ENCODE peak calls at places on chromosomes 2 and 18, in nine cellular contexts. F, B, Z, H, M, W, Y, T and V are unnamed samples.

GRCh38 chr2:195533771-195534642 is 123.0 kb upstream of the SLC39A10 start:
- DNase-seq in Y (peak), Z (peak), M (no peak), F (no peak), W (no peak), T (peak), B (peak), H (peak), V (peak)

GRCh38 chr2:129862668-129863067 is 116.8 kb upstream of the RAB6C start:
- DNase-seq in B (no peak), F (no peak), T (no peak), H (no peak), W (no peak), Y (no peak), M (no peak), Z (no peak), V (no peak)

GRCh38 chr2:27006602-27007415 is 26.0 kb upstream of the TMEM214 start:
- DNase-seq in W (peak), H (no peak), B (no peak), Z (no peak), F (no peak), Y (no peak), M (no peak), T (no peak), V (no peak)

GRCh38 chr2:202831241-202831997 is 40.1 kb downstream of the ICA1L start:
- DNase-seq in F (no peak), T (peak), Z (peak), Y (peak), W (peak), H (no peak), B (no peak), M (peak), V (peak)

GRCh38 chr2:181231886-181232644 is 225.1 kb upstream of the ITGA4 start:
- DNase-seq in B (no peak), W (no peak), Z (peak), H (no peak), F (no peak), Y (no peak), M (no peak), T (peak), V (no peak)

GRCh38 chr18:63152791-63153190 is 166.8 kb downstream of the BCL2 start:
- DNase-seq in Z (no peak), B (no peak), H (no peak), Y (no peak), W (no peak), F (no peak), T (no peak), M (no peak), V (no peak)

GRCh38 chr18:48028716-48029115 is 98.3 kb upstream of the SMAD2 start:
- DNase-seq in W (no peak), T (no peak), H (peak), Z (no peak), F (no peak), Y (no peak), M (no peak), B (no peak), V (no peak)

GRCh38 chr2:62340981-62341624 is 145.2 kb downstream of the B3GNT2 start:
- DNase-seq in M (no peak), T (peak), Y (peak), F (no peak), H (no peak), B (no peak), W (no peak), Z (no peak), V (no peak)

GRCh38 chr2:154455871-154456270 is 242.6 kb upstream of the KCNJ3 start:
- DNase-seq in Y (no peak), F (no peak), T (peak), H (no peak), Z (peak), M (peak), B (no peak), W (no peak), V (no peak)

GRCh38 chr2:205494856-205495255 is 187.4 kb upstream of the NRP2 start:
- DNase-seq in T (no peak), Y (no peak), Z (peak), B (no peak), H (no peak), W (no peak), F (no peak), M (no peak), V (no peak)

GRCh38 chr2:236117396-236117795 is 50.8 kb downstream of the GBX2 start:
- DNase-seq in T (no peak), F (no peak), Z (no peak), M (no peak), W (no peak), Y (no peak), B (no peak), H (peak), V (no peak)

GRCh38 chr2:129636692-129637091 is 342.8 kb upstream of the RAB6C start:
- DNase-seq in F (peak), H (no peak), M (no peak), Y (no peak), B (no peak), W (no peak), T (no peak), Z (no peak), V (no peak)

GRCh38 chr2:229342376-229342775 is 71.3 kb upstream of the PID1 start:
- DNase-seq in Y (peak), B (peak), M (no peak), F (no peak), H (peak), Z (peak), W (peak), T (peak), V (no peak)

GRCh38 chr2:204972606-204973336 is 427.5 kb downstream of the PARD3B start:
- DNase-seq in W (no peak), Y (peak), B (no peak), Z (peak), F (no peak), T (no peak), M (no peak), H (no peak), V (no peak)

GRCh38 chr2:72146357-72147302 is 1.0 kb downstream of the CYP26B1 start:
- DNase-seq in F (no peak), Y (peak), T (no peak), B (peak), Z (no peak), W (no peak), H (peak), M (peak), V (no peak)

GRCh38 chr18:24014062-24014985 is at the start of gene TTC39C:
- DNase-seq in M (peak), H (peak), Z (peak), F (no peak), W (peak), T (peak), Y (peak), B (peak), V (no peak)

GRCh38 chr2:39266906-39267434 is 23.2 kb upstream of the CDKL4 start:
- DNase-seq in H (no peak), W (no peak), Y (no peak), Z (peak), T (peak), B (no peak), M (no peak), F (no peak), V (no peak)

GRCh38 chr18:75131455-75132000 is 77.4 kb downstream of the PTGR3 start:
- DNase-seq in H (no peak), T (no peak), Y (peak), F (peak), B (no peak), W (no peak), Z (no peak), M (no peak), V (no peak)

GRCh38 chr2:126895336-126895735 is 3.4 kb upstream of the TEX51 start:
- DNase-seq in F (peak), W (no peak), B (no peak), Y (peak), M (no peak), T (no peak), Z (no peak), H (peak), V (no peak)

GRCh38 chr2:24881623-24882022 is 38.4 kb downstream of the ADCY3 start:
- DNase-seq in M (no peak), Z (no peak), Y (no peak), B (no peak), F (no peak), W (peak), H (no peak), T (no peak), V (no peak)

GRCh38 chr18:59143441-59143840 is 3.8 kb downstream of the SEC11C start:
- DNase-seq in B (no peak), Z (no peak), Y (no peak), W (no peak), F (no peak), T (no peak), M (no peak), H (no peak), V (no peak)

GRCh38 chr2:187989925-187990623 is 301.6 kb upstream of the GULP1 start:
- DNase-seq in F (no peak), T (no peak), Z (no peak), B (no peak), Y (peak), W (no peak), M (no peak), H (no peak), V (peak)

GRCh38 chr2:130380096-130380934 is 24.5 kb downstream of the PTPN18 start:
- DNase-seq in W (peak), F (no peak), H (no peak), M (no peak), B (no peak), Z (no peak), Y (no peak), T (peak), V (peak)

GRCh38 chr2:37379881-37380296 is 35.5 kb downstream of the QPCT start:
- DNase-seq in H (no peak), Y (no peak), W (no peak), Z (no peak), M (peak), F (no peak), T (peak), B (no peak), V (no peak)

GRCh38 chr2:121297217-121297830 is 12.3 kb upstream of the TFCP2L1 start:
- DNase-seq in T (peak), H (no peak), B (no peak), M (peak), W (peak), Y (peak), F (no peak), Z (peak), V (peak)

DNA sequence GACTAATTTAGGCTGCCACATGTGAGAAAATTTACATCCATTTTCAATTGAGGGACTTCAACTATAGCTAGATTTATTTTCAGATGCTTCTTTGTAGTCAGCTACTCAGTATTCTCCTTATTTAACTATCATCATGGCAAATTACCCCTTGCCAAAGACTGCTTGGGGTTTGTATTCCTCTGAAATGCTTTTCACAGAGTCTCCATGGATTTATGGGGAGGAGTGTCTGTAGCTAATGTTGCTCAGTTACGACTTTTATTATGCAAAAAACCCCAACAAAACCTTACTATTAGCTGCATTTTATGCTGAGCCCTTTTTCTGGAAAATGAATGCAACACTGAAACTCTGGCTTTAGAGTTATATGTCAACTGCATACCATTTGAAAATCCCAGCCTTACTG is 78.6 kb downstream of the RFTN2 start:
- DNase-seq in Z (no peak), B (no peak), W (no peak), H (no peak), M (no peak), F (no peak), T (no peak), Y (no peak), V (no peak)
- H3K4me3 ChIP-seq in Z (no peak), B (no peak), W (no peak), H (no peak), M (no peak), F (no peak), T (no peak), Y (no peak), V (no peak)

GRCh38 chr2:191245869-191246531 is 796 bp downstream of the MYO1B start:
- DNase-seq in T (peak), W (no peak), Z (peak), B (peak), M (peak), H (peak), F (no peak), Y (peak), V (peak)
- H3K4me3 ChIP-seq in T (peak), W (no peak), Z (peak), B (peak), M (peak), H (peak), F (peak), Y (peak), V (peak)

DNA sequence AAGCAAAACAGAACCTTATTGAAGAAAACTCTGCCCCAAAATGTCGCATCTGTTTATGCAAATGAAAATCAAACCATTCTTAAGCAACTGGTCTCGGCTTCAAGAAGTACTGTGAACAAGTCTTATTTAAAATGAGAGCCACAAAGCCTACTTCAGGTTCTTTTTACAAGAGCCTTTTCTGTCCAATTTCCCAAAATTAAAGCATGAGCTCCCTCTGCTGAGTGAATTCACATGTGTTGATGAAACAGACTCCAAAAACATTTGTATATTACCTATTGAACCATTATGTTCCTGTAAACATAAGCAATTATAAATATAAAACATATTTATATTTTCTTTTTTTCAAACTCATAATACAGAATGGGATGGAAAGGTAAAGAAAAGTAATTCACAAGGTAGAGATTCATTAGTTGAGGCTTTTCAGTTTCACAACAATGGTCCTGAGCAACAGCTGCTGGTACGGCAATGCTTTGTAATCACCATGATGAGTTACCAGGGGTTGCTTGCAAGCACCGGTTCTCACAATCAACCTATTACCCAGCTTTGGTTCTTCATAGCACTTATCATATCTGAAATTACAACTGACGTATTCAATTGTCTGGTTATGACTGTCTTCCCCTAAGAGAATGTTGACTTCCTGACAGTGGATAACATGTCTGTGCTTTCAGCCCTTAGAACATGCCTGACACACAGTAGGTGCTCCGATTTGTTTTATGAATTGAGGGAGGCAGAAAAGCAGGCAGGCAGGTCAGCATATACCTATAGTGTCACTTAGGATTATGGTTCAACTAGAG is 108.4 kb upstream of the BZW1 start:
- DNase-seq in Y (no peak), W (no peak), H (no peak), F (no peak), M (peak), T (peak), B (peak), Z (peak), V (peak)
- H3K4me3 ChIP-seq in Y (no peak), W (no peak), H (no peak), F (no peak), M (no peak), T (no peak), B (no peak), Z (no peak), V (no peak)

GRCh38 chr2:2014251-2014761 is 270.0 kb upstream of the PXDN start:
- DNase-seq in Y (peak), F (no peak), T (no peak), M (no peak), W (no peak), Z (no peak), H (no peak), B (no peak), V (no peak)

GRCh38 chr2:2010266-2010665 is 266.0 kb upstream of the PXDN start:
- DNase-seq in B (no peak), H (no peak), F (no peak), M (no peak), W (no peak), Z (no peak), Y (peak), T (no peak), V (no peak)

GRCh38 chr2:2013476-2013875 is 269.2 kb upstream of the PXDN start:
- DNase-seq in T (no peak), W (no peak), H (no peak), F (no peak), Z (no peak), B (no peak), M (no peak), Y (peak), V (no peak)

GRCh38 chr2:2016912-2017311 is 272.6 kb upstream of the PXDN start:
- DNase-seq in W (no peak), F (no peak), M (no peak), Z (no peak), H (no peak), T (no peak), Y (peak), B (no peak), V (no peak)

GRCh38 chr2:2012505-2012904 is 268.2 kb upstream of the PXDN start:
- DNase-seq in B (no peak), H (no peak), F (no peak), T (no peak), Z (no peak), Y (peak), W (no peak), M (no peak), V (no peak)
- H3K4me3 ChIP-seq in B (no peak), H (no peak), F (no peak), T (no peak), Z (no peak), Y (no peak), W (no peak), M (no peak), V (no peak)

DNA sequence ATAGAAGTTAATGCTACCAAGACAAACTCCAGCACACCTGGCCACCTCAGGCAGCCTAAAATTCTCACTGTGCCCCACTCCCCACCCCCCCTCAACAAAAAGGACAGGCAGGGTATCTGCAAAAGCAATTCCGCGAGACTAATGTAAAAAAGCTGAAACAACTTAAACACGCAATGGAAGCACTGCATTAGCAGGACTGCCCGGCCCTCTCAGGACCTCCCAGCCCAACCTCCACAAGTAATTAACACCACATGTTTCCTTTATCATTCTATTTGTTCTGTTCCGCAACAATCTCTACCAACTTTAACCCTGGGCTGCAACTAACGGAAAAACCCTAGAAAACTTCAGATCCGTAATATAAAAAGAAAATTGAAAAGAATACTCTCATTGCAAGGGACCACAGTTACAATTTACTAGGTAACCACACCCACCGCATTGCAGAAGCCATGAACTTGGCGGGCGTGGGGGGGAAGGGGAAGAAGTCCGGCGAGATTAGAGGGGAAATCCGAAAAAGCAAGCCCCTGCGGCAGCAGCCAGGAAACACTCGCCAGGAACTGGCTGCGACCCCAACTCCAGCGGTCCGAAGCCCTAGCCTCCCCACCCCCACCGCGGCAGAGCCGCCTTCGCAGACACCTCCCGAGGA is 1.3 kb downstream of the EPB41L3 start:
- DNase-seq in B (no peak), H (peak), Y (peak), W (no peak), T (peak), Z (peak), M (peak), F (no peak), V (no peak)
- H3K4me3 ChIP-seq in B (peak), H (peak), Y (peak), W (no peak), T (peak), Z (peak), M (peak), F (peak), V (no peak)